ENCODE peak calls at places on chromosomes 2 and 18, in four cellular contexts. D is AG04450, X is GM12865, G is Peyer's patch. C is an unnamed sample.

GRCh38 chr18:63175264-63175663 is 144.3 kb downstream of the BCL2 start:
- DNase-seq in G (no peak), D (no peak), X (peak), C (no peak)

GRCh38 chr18:23689031-23689615 is at the start of gene LAMA3:
- DNase-seq in G (peak), D (no peak), X (no peak), C (peak)

GRCh38 chr2:201859886-201860285 is 53.5 kb downstream of the CDK15 start:
- DNase-seq in D (peak), X (no peak), G (no peak), C (no peak)

GRCh38 chr2:8692783-8693768 is 11.2 kb downstream of the ID2 start:
- DNase-seq in D (no peak), X (no peak), G (peak), C (peak)

GRCh38 chr2:37599688-37600525 is 71.5 kb downstream of the CDC42EP3 start:
- DNase-seq in G (no peak), X (no peak), D (no peak), C (no peak)

GRCh38 chr2:9806656-9807055 is 36.6 kb upstream of the TAF1B start:
- DNase-seq in D (no peak), X (no peak), G (no peak), C (no peak)

GRCh38 chr2:113876503-113877387 is 13.1 kb upstream of the ACTR3 start:
- DNase-seq in G (peak), D (no peak), X (no peak), C (peak)

GRCh38 chr18:6054443-6054842 is 159.1 kb upstream of the TMEM200C start:
- DNase-seq in X (no peak), G (no peak), D (no peak), C (no peak)

GRCh38 chr2:54065411-54065810 is 50.0 kb upstream of the ACYP2 start:
- DNase-seq in G (no peak), D (peak), X (no peak), C (no peak)

GRCh38 chr2:69309336-69310048 is 77.5 kb downstream of the GFPT1 start:
- DNase-seq in D (no peak), G (peak), X (peak), C (peak)

GRCh38 chr2:18473241-18473841 is 87.1 kb downstream of the RDH14 start:
- DNase-seq in D (peak), X (no peak), G (no peak), C (no peak)

GRCh38 chr2:213016984-213017351 is 134.4 kb downstream of the IKZF2 start:
- DNase-seq in D (no peak), G (no peak), X (no peak), C (no peak)

GRCh38 chr2:43009448-43009847 is 217.0 kb downstream of the ZFP36L2 start:
- DNase-seq in G (no peak), X (no peak), D (no peak), C (no peak)

GRCh38 chr2:35495182-35495581 is 860.4 kb upstream of the CRIM1 start:
- DNase-seq in X (no peak), G (no peak), D (no peak), C (no peak)

GRCh38 chr2:188292446-188293239 is 969 bp downstream of the GULP1 start:
- DNase-seq in G (peak), D (peak), X (no peak), C (peak)

GRCh38 chr2:182866461-182867369 is at the start of gene FRZB:
- DNase-seq in X (no peak), G (peak), D (peak), C (peak)

GRCh38 chr2:109178974-109179373 is 50.0 kb downstream of the SH3RF3 start:
- DNase-seq in G (no peak), X (no peak), D (no peak), C (no peak)

DNA sequence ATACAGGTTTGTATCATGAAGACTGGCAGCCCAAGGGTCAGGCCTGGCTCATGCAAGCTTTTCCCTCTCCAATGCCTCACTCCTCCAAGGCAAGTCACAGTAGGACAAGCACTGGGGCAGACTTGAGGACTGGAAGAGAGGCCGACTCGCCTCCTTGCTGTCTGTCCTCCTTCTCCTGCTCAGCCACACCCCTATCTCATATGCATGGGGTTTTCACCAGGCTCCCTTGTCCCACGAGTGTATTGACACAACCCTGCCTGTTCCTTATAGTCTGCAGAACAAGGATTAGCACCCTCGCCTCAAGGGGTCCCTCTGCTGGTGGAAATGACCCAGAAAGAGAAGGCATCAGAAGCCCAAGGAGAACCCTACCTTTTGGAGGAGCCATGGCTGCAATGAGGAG is 223.7 kb downstream of the SOX11 start:
- DNase-seq in G (no peak), X (peak), D (peak), C (peak)
- TF ChIP-seq CTCF in G (no peak), X (peak), D (peak), C (no peak)

DNA sequence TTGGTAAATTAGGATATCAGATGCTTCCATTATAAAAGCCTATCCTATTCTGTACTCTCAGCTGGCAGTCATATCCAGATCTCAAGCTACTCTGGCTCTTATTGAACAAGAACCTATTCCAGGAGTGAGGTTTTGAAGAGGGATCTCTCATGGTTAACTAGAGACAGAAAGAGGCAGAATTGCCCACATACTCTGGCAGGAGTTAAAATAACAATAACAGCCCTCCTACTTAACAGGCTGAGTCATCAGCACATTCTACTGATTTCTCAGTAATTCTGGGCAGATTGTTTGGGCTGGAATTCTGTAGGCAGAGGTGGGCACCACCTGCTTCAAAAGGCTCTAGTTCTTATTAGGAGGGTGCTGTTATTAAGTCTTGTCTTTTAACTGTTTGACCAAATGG is 142.0 kb upstream of the UNC80 start:
- DNase-seq in G (no peak), X (no peak), D (no peak), C (no peak)
- TF ChIP-seq CTCF in G (no peak), X (no peak), D (no peak), C (no peak)

GRCh38 chr2:31138037-31138962 is at the start of gene GALNT14:
- DNase-seq in X (peak), D (no peak), G (peak), C (peak)
- TF ChIP-seq CTCF in X (peak), D (peak), G (peak), C (peak)

GRCh38 chr2:74246496-74247195 is 48.2 kb downstream of the MTHFD2 start:
- DNase-seq in X (no peak), G (no peak), D (no peak), C (no peak)

GRCh38 chr2:74249406-74250122 is 51.1 kb downstream of the MTHFD2 start:
- DNase-seq in G (no peak), D (no peak), X (no peak), C (no peak)

GRCh38 chr2:74252036-74252435 is 53.6 kb downstream of the MTHFD2 start:
- DNase-seq in D (no peak), X (no peak), G (no peak), C (no peak)

GRCh38 chr2:74252862-74253261 is 54.4 kb downstream of the MTHFD2 start:
- DNase-seq in X (no peak), D (no peak), G (no peak), C (no peak)

DNA sequence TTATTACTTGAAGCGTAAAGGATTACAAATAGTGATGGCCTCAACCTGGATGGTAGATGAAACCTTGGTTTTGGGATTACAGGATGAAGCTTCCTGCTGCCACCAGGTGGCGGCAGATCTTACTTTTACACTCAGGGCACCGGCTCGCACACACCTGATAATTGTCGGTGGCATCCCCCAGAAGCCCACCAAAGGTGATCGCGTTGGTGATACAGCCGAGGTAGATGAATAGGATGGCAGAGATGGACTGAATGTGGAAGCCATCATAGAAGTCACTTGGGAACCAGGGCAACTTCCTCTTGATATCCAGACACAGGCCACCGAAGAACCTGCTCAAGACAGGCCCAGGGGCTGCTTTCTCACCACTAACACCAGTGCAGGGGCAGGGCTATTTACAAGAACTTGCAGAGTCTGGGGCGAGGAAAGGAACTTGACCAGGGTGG is 51.8 kb downstream of the MTHFD2 start:
- DNase-seq in D (no peak), X (peak), G (peak), C (peak)
- TF ChIP-seq CTCF in D (peak), X (peak), G (peak), C (peak)

GRCh38 chr2:83823238-83823637 is 635.8 kb downstream of the SUCLG1 start:
- DNase-seq in G (no peak), D (no peak), X (no peak), C (no peak)

GRCh38 chr2:83827618-83828017 is 631.5 kb downstream of the SUCLG1 start:
- DNase-seq in X (no peak), G (no peak), D (no peak), C (no peak)

GRCh38 chr2:83826601-83827000 is 632.5 kb downstream of the SUCLG1 start:
- DNase-seq in G (no peak), X (no peak), D (no peak), C (no peak)
- TF ChIP-seq CTCF in G (no peak), X (no peak), D (no peak), C (no peak)

GRCh38 chr18:60069145-60069544 is 169.3 kb downstream of the PMAIP1 start:
- DNase-seq in G (no peak), X (no peak), D (no peak), C (no peak)
- TF ChIP-seq CTCF in G (no peak), X (no peak), D (peak), C (no peak)

C was measured in Calu3.